ENCODE peak calls at places on chromosomes 2 and 18, in four cellular contexts. One of them, this sample, is unnamed.

GRCh38 chr2:182822733-182823132 is 43.7 kb downstream of the FRZB start:
- DNase-seq in SK-N-SH: peak; percentile 3
- DNase-seq in right cardiac atrium: no peak
- DNase-seq in cardiac fibroblast: no peak
- DNase-seq in this sample: no peak

GRCh38 chr2:160352492-160352891 is 141.1 kb downstream of the RBMS1 start:
- DNase-seq in SK-N-SH: no peak
- DNase-seq in cardiac fibroblast: peak; percentile 57
- DNase-seq in right cardiac atrium: no peak
- DNase-seq in this sample: no peak

GRCh38 chr2:50674876-50675275 is 357.1 kb downstream of the NRXN1 start:
- DNase-seq in right cardiac atrium: no peak
- DNase-seq in SK-N-SH: no peak
- DNase-seq in cardiac fibroblast: no peak
- DNase-seq in this sample: no peak

GRCh38 chr18:32450874-32451273 is 19.8 kb downstream of the GAREM1 start:
- DNase-seq in right cardiac atrium: no peak
- DNase-seq in SK-N-SH: no peak
- DNase-seq in cardiac fibroblast: no peak
- DNase-seq in this sample: no peak

GRCh38 chr2:111678651-111679050 is 205.3 kb downstream of the ANAPC1 start:
- DNase-seq in right cardiac atrium: no peak
- DNase-seq in SK-N-SH: no peak
- DNase-seq in cardiac fibroblast: no peak
- DNase-seq in this sample: no peak

GRCh38 chr2:140643761-140644187 is 1487.0 kb downstream of the LRP1B start:
- DNase-seq in SK-N-SH: no peak
- DNase-seq in right cardiac atrium: no peak
- DNase-seq in cardiac fibroblast: peak; percentile 53
- DNase-seq in this sample: no peak

GRCh38 chr2:208595386-208596275 is 189.0 kb downstream of the PTH2R start:
- DNase-seq in right cardiac atrium: no peak
- DNase-seq in cardiac fibroblast: no peak
- DNase-seq in SK-N-SH: no peak
- DNase-seq in this sample: no peak

GRCh38 chr2:188576657-188577056 is 285.0 kb downstream of the GULP1 start:
- DNase-seq in SK-N-SH: no peak
- DNase-seq in right cardiac atrium: no peak
- DNase-seq in cardiac fibroblast: no peak
- DNase-seq in this sample: no peak

GRCh38 chr2:216519154-216519762 is 20.6 kb downstream of the RPL37A start:
- DNase-seq in cardiac fibroblast: peak; percentile 89
- DNase-seq in SK-N-SH: peak; percentile 64
- DNase-seq in right cardiac atrium: no peak
- DNase-seq in this sample: peak; percentile 77

GRCh38 chr2:123128951-123129350 is 896.1 kb upstream of the CNTNAP5 start:
- DNase-seq in cardiac fibroblast: no peak
- DNase-seq in right cardiac atrium: no peak
- DNase-seq in SK-N-SH: no peak
- DNase-seq in this sample: no peak

GRCh38 chr2:181810823-181811695 is 80.5 kb upstream of the ITPRID2 start:
- DNase-seq in right cardiac atrium: no peak
- DNase-seq in cardiac fibroblast: peak; percentile 83
- DNase-seq in SK-N-SH: peak; percentile 1
- DNase-seq in this sample: no peak

GRCh38 chr2:181806039-181806392 is 85.5 kb upstream of the ITPRID2 start:
- DNase-seq in right cardiac atrium: no peak
- DNase-seq in cardiac fibroblast: peak; percentile 28
- DNase-seq in SK-N-SH: no peak
- DNase-seq in this sample: no peak

GRCh38 chr2:181807526-181807925 is 84.0 kb upstream of the ITPRID2 start:
- DNase-seq in right cardiac atrium: no peak
- DNase-seq in SK-N-SH: no peak
- DNase-seq in cardiac fibroblast: no peak
- DNase-seq in this sample: no peak

DNA sequence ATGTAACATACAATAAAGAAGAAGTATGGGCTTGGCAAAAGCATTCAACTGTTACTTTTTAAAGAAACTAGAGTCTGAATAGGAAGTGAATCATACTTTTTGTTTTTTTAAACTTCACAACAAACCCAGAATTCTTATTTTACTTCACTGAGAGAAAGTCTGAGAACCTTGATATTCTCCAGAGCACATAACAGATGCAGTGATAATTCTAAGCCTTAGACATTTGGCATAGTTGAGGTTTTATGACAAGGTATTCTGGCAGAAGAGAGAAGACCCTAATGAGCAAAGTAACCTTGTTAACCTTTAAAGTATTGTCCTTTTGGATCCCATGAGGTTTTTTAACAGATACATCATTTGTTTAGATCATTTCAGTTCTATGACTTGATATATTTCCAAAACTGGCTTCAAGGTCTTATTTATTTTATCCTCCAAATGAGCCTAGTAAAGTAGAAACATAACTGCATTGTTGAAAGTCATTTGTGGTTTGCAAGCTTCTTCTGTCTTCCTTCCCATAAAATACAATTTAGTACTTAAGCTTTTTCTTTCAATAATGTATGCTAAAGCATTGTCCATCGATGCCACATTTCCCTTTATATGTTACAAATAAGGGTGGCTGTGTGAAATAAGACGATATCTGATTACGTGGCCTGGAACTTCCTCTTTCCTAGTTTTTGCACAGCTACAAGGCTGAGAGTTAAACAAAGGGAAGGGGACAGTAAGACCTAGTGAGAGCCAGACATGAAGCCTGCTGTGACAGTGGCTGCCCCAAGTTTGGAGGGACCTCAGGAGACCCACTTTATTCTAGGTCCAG is 86.1 kb upstream of the ITPRID2 start:
- DNase-seq in right cardiac atrium: no peak
- DNase-seq in SK-N-SH: no peak
- DNase-seq in cardiac fibroblast: peak; percentile 57
- DNase-seq in this sample: no peak
- H3K4me3 ChIP-seq in right cardiac atrium: no peak overlapping the region
- H3K4me3 ChIP-seq in SK-N-SH: no peak overlapping the region
- H3K4me3 ChIP-seq in cardiac fibroblast: no peak overlapping the region
- H3K4me3 ChIP-seq in this sample: no peak overlapping the region

DNA sequence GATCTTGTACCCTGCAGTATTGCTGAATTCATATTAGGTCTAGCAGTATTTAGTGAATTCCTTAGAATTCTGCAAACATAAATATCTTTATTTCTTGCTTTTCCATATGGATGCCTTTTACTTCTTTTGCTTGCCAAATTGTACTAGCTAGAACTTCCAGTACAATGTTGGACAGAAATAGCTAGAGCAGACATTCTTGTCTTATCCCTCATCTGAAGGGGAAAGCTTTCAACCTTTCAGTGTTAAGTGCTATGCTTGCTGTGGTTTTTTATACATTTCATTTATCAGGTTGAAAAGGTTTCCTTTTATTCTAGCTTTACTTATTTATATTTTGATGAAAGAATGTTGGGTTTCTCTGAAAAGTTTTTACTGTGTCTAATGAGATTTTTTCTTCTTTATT is 1321.9 kb upstream of the CHAC2 start:
- DNase-seq in SK-N-SH: no peak
- DNase-seq in cardiac fibroblast: no peak
- DNase-seq in right cardiac atrium: no peak
- DNase-seq in this sample: no peak
- H3K4me3 ChIP-seq in SK-N-SH: no peak overlapping the region
- H3K4me3 ChIP-seq in cardiac fibroblast: no peak overlapping the region
- H3K4me3 ChIP-seq in right cardiac atrium: no peak overlapping the region
- H3K4me3 ChIP-seq in this sample: no peak overlapping the region

GRCh38 chr18:58438984-58439311 is 189.9 kb downstream of the ALPK2 start:
- DNase-seq in SK-N-SH: no peak
- DNase-seq in cardiac fibroblast: no peak
- DNase-seq in right cardiac atrium: no peak
- DNase-seq in this sample: no peak

GRCh38 chr18:58443671-58444070 is 185.2 kb downstream of the ALPK2 start:
- DNase-seq in cardiac fibroblast: no peak
- DNase-seq in SK-N-SH: no peak
- DNase-seq in right cardiac atrium: no peak
- DNase-seq in this sample: no peak

DNA sequence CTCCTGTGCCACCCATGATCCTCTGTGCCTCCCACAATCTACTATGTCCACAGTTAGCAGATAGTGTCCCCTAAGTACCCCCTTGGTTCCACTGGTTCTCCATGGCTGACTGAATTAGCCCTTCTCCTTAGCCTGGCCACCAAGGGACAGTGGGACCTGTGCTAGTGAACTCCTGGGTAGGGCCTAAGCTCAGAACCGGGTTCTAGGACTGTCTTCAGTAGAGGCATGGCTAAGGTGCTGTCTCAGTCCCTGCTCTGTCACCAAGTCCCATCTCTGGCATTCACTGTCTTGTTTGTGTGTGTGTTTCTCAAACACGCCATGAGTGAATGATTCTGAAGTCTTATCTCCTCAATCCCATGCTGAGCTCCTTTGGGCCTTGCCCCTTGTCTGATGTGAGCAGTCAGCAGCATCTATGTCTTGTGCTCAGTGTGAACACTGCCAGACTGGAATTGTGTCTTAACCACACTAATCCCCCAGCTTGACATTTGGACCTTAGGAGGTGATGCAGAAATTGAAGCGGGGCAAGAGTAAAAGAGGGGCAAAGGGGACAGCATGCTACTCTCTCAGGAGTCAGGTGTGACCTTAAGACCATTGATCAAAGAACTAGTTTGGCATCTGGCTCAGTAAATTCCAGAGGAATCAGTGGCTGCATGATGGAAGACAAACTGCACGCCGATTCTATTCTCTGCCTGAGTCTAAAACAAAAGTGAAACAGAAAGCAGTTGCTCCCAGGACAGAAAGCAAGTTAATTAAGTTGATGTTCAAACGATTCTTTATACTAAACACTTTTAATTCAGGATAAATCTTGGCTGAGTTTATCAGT is 190.5 kb downstream of the ALPK2 start:
- DNase-seq in right cardiac atrium: no peak
- DNase-seq in cardiac fibroblast: peak; percentile 27
- DNase-seq in SK-N-SH: no peak
- DNase-seq in this sample: no peak
- H3K4me3 ChIP-seq in right cardiac atrium: peak overlapping the region; percentile 44
- H3K4me3 ChIP-seq in cardiac fibroblast: no peak overlapping the region
- H3K4me3 ChIP-seq in SK-N-SH: no peak overlapping the region
- H3K4me3 ChIP-seq in this sample: no peak overlapping the region

GRCh38 chr18:69898241-69898861 is 49.3 kb downstream of the CD226 start:
- DNase-seq in cardiac fibroblast: no peak
- DNase-seq in right cardiac atrium: no peak
- DNase-seq in SK-N-SH: no peak
- DNase-seq in this sample: peak; percentile 62

GRCh38 chr18:69900941-69901340 is 46.7 kb downstream of the CD226 start:
- DNase-seq in cardiac fibroblast: no peak
- DNase-seq in SK-N-SH: no peak
- DNase-seq in right cardiac atrium: no peak
- DNase-seq in this sample: peak; percentile 67

GRCh38 chr18:69895081-69896047 is 52.3 kb downstream of the CD226 start:
- DNase-seq in SK-N-SH: no peak
- DNase-seq in cardiac fibroblast: no peak
- DNase-seq in right cardiac atrium: no peak
- DNase-seq in this sample: peak; percentile 92

GRCh38 chr18:69894467-69894866 is 53.2 kb downstream of the CD226 start:
- DNase-seq in SK-N-SH: no peak
- DNase-seq in cardiac fibroblast: no peak
- DNase-seq in right cardiac atrium: no peak
- DNase-seq in this sample: no peak

DNA sequence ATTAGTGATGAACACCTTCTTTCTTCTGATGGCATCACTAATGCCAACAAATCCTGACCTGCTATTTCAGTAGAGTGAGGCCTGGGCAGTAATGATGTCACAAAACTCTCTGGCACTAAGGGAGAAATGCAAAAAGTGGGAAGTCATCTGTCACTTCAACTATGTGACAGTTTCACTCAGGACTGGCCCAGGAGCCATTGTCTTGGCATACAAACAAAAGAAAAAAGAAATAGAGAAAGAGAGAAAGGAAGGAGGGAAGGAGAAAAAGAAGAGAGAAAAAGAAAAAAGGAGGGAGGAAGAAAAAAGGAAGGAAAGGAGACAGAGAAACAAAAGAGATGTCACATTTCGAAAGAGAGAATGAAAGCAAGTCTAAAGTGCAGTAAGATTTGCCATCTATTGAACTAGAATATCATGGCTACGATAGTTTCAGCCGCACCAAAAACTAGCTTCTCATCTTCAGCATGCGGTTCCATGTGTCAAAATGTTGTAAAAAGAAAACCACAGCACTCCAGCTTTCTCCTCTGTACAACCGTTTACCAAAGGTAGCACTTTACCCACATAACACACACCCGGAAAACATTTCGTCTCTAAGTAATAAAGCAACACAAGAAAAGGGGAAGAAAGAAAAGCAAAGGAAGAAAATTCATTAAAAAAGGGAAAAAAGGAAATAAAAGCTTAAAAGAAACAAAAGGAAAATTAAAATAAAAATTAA is 50.1 kb downstream of the CD226 start:
- DNase-seq in right cardiac atrium: no peak
- DNase-seq in cardiac fibroblast: no peak
- DNase-seq in SK-N-SH: no peak
- DNase-seq in this sample: peak; percentile 92
- H3K4me3 ChIP-seq in right cardiac atrium: no peak overlapping the region
- H3K4me3 ChIP-seq in cardiac fibroblast: no peak overlapping the region
- H3K4me3 ChIP-seq in SK-N-SH: no peak overlapping the region
- H3K4me3 ChIP-seq in this sample: peak overlapping the region; percentile 38

GRCh38 chr2:37615808-37616673 is 55.4 kb downstream of the CDC42EP3 start:
- DNase-seq in cardiac fibroblast: no peak
- DNase-seq in right cardiac atrium: peak; percentile 78
- DNase-seq in SK-N-SH: no peak
- DNase-seq in this sample: peak; percentile 81

GRCh38 chr2:37618326-37618725 is 53.1 kb downstream of the CDC42EP3 start:
- DNase-seq in cardiac fibroblast: no peak
- DNase-seq in SK-N-SH: no peak
- DNase-seq in right cardiac atrium: no peak
- DNase-seq in this sample: no peak

GRCh38 chr2:37616674-37616999 is 54.8 kb downstream of the CDC42EP3 start:
- DNase-seq in right cardiac atrium: no peak
- DNase-seq in cardiac fibroblast: peak; percentile 59
- DNase-seq in SK-N-SH: no peak
- DNase-seq in this sample: peak; percentile 85

GRCh38 chr2:37619230-37619956 is 52.0 kb downstream of the CDC42EP3 start:
- DNase-seq in cardiac fibroblast: no peak
- DNase-seq in right cardiac atrium: no peak
- DNase-seq in SK-N-SH: no peak
- DNase-seq in this sample: no peak

DNA sequence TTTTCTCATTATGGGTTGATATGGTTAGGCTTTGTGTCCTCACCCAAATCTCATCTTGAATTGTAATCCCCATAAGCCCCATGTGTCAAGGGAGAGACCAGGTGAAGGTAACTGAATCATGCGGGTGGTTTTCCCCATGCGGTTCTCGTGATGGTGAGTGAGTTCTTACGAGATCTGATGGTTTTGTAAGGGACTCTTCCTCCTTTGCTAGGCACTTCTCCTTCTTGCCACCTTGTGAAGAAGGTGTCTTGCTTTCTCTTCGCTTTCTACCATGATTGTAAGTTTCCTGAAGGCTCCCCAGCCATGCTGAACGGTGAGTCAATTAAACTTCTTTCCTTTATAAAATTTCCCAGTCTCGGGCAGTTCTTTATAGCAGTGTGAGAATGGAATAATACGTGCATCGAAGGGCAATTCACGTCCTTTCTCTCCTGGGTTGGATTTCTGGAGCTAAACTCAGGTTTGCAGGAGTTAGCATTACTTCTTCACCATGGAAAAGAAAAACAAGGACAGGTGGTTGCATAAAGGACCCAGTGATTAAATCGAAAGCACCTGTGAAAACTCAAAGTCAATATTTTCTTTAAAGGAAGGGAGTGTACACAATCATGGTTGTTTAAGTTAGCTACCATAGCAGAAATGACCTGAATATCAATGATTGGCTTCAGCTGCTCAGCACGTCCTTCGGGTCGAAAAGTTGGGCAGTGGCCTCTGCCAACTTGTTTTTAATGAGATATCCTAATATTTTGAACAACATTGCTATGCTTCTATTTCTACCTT is 54.1 kb downstream of the CDC42EP3 start:
- DNase-seq in cardiac fibroblast: no peak
- DNase-seq in right cardiac atrium: no peak
- DNase-seq in SK-N-SH: no peak
- DNase-seq in this sample: peak; percentile 15
- H3K4me3 ChIP-seq in cardiac fibroblast: no peak overlapping the region
- H3K4me3 ChIP-seq in right cardiac atrium: no peak overlapping the region
- H3K4me3 ChIP-seq in SK-N-SH: no peak overlapping the region
- H3K4me3 ChIP-seq in this sample: no peak overlapping the region

This sample was measured in Jurkat, Clone E6-1.